ENCODE peak calls at places on chromosomes 11 and 22, in nine cellular contexts. N is astrocyte of the spinal cord, K is WERI-Rb-1, W is RWPE1, G is sigmoid colon, T is kidney, B is transverse colon, V is endothelial cell, C is cardiac fibroblast. F is an unnamed sample.

GRCh38 chr11:33461726-33462125 is 204.5 kb downstream of the HIPK3 start:
- DNase-seq in G (no peak), C (no peak), K (no peak), W (no peak), V (no peak), T (no peak), N (no peak), B (no peak), F (no peak)

GRCh38 chr11:67119577-67120391 is 721 bp downstream of the KDM2A start:
- DNase-seq in B (peak), T (peak), W (peak), C (peak), N (no peak), G (peak), V (peak), K (no peak), F (no peak)

GRCh38 chr11:102600666-102601065 is 24.5 kb downstream of the MMP20 start:
- DNase-seq in C (no peak), G (no peak), W (no peak), V (no peak), K (no peak), T (no peak), B (no peak), N (no peak), F (no peak)

GRCh38 chr11:26953770-26954392 is 40.0 kb upstream of the FIBIN start:
- DNase-seq in T (no peak), B (no peak), C (peak), N (peak), V (no peak), G (no peak), W (no peak), K (no peak), F (no peak)

GRCh38 chr11:12803086-12803826 is 129.0 kb downstream of the TEAD1 start:
- DNase-seq in T (no peak), C (peak), W (no peak), K (no peak), G (no peak), V (no peak), N (peak), B (no peak), F (no peak)

GRCh38 chr11:75510626-75511025 is 15.1 kb downstream of the GDPD5 start:
- DNase-seq in G (no peak), N (no peak), W (no peak), K (no peak), V (no peak), C (no peak), B (no peak), T (no peak), F (no peak)

GRCh38 chr11:3995949-3996554 is 98.5 kb upstream of the RRM1 start:
- DNase-seq in C (peak), N (peak), B (no peak), T (no peak), V (no peak), K (no peak), W (no peak), G (no peak), F (peak)

GRCh38 chr11:123561046-123561781 is 93.2 kb downstream of the SCN3B start:
- DNase-seq in W (no peak), K (peak), V (peak), N (peak), B (no peak), G (no peak), C (peak), T (no peak), F (no peak)

GRCh38 chr22:31046591-31047226 is 34.4 kb upstream of the SMTN start:
- DNase-seq in B (peak), V (peak), G (peak), N (peak), W (no peak), K (no peak), T (peak), C (peak), F (no peak)

GRCh38 chr22:30626413-30626812 is 9.2 kb upstream of the SLC35E4 start:
- DNase-seq in K (peak), C (no peak), B (no peak), V (no peak), G (no peak), N (no peak), W (no peak), T (no peak), F (no peak)

GRCh38 chr22:41308544-41308947 is 7.2 kb downstream of the ZC3H7B start:
- DNase-seq in T (no peak), K (no peak), N (no peak), G (no peak), W (no peak), B (peak), V (no peak), C (peak), F (no peak)

GRCh38 chr11:64120951-64121569 is 44.9 kb downstream of the MACROD1 start:
- DNase-seq in W (peak), G (peak), T (no peak), V (no peak), C (peak), N (peak), K (peak), B (no peak), F (no peak)

GRCh38 chr11:124748481-124749338 is 3.3 kb downstream of the VSIG2 start:
- DNase-seq in B (no peak), V (no peak), N (peak), K (no peak), G (no peak), C (no peak), T (peak), W (no peak), F (no peak)

GRCh38 chr11:82902086-82902485 is 550 bp downstream of the DDIAS start:
- DNase-seq in B (no peak), N (no peak), G (no peak), W (peak), T (no peak), V (no peak), K (no peak), C (no peak), F (no peak)

GRCh38 chr11:28833169-28833568 is 725.0 kb downstream of the METTL15 start:
- DNase-seq in G (no peak), V (no peak), K (no peak), T (no peak), B (no peak), C (no peak), N (no peak), W (no peak), F (no peak)

GRCh38 chr22:17222503-17222902 is 3.3 kb upstream of the ADA2 start:
- DNase-seq in T (peak), V (no peak), K (no peak), W (no peak), B (no peak), G (no peak), N (no peak), C (no peak), F (no peak)

GRCh38 chr11:96322775-96323642 is 20.0 kb downstream of the MAML2 start:
- DNase-seq in C (no peak), K (no peak), W (no peak), V (no peak), G (no peak), T (no peak), N (no peak), B (no peak), F (no peak)

GRCh38 chr11:128279861-128280260 is 307.5 kb downstream of the ETS1 start:
- DNase-seq in V (no peak), K (no peak), W (peak), G (no peak), C (no peak), N (no peak), B (no peak), T (no peak), F (peak)

GRCh38 chr11:76763573-76764348 is 19.4 kb upstream of the TSKU start:
- DNase-seq in N (peak), V (no peak), T (no peak), B (no peak), K (no peak), C (peak), G (no peak), W (peak), F (peak)

GRCh38 chr11:75383246-75383645 is 16.1 kb upstream of the RPS3 start:
- DNase-seq in N (no peak), K (peak), W (no peak), V (peak), B (no peak), C (no peak), G (no peak), T (no peak), F (no peak)

GRCh38 chr11:77882396-77882795 is 61.5 kb downstream of the AAMDC start:
- DNase-seq in W (no peak), T (no peak), C (peak), N (peak), B (no peak), V (no peak), K (no peak), G (no peak), F (no peak)

GRCh38 chr11:1479678-1480118 is 6.9 kb downstream of the MOB2 start:
- DNase-seq in B (no peak), N (no peak), W (no peak), V (no peak), T (no peak), G (peak), K (no peak), C (no peak), F (no peak)

GRCh38 chr11:5690216-5690615 is 626 bp downstream of the TRIM22 start:
- DNase-seq in W (no peak), B (no peak), N (peak), G (no peak), C (peak), V (no peak), T (no peak), K (no peak), F (no peak)

GRCh38 chr22:36858156-36858555 is 2.6 kb upstream of the NCF4 start:
- DNase-seq in C (no peak), W (no peak), T (no peak), K (no peak), B (no peak), N (no peak), G (peak), V (no peak), F (no peak)

GRCh38 chr11:118996926-118997626 is 862 bp upstream of the CENATAC start:
- DNase-seq in B (no peak), C (no peak), G (no peak), V (peak), W (no peak), N (peak), T (no peak), K (no peak), F (no peak)

GRCh38 chr22:25386538-25386884 is 167.1 kb downstream of the CRYBB2 start:
- DNase-seq in C (no peak), V (no peak), N (no peak), B (no peak), K (no peak), W (no peak), T (no peak), G (no peak), F (no peak)

GRCh38 chr22:25383892-25384291 is 164.5 kb downstream of the CRYBB2 start:
- DNase-seq in C (no peak), W (no peak), G (no peak), N (no peak), V (no peak), B (no peak), K (no peak), T (no peak), F (no peak)

GRCh38 chr22:25383278-25383820 is 163.9 kb downstream of the CRYBB2 start:
- DNase-seq in V (no peak), K (no peak), W (no peak), T (no peak), N (no peak), G (no peak), C (no peak), B (no peak), F (no peak)

GRCh38 chr22:25380141-25380747 is 160.8 kb downstream of the CRYBB2 start:
- DNase-seq in G (no peak), V (no peak), K (no peak), B (peak), C (no peak), W (no peak), N (no peak), T (no peak), F (no peak)

DNA sequence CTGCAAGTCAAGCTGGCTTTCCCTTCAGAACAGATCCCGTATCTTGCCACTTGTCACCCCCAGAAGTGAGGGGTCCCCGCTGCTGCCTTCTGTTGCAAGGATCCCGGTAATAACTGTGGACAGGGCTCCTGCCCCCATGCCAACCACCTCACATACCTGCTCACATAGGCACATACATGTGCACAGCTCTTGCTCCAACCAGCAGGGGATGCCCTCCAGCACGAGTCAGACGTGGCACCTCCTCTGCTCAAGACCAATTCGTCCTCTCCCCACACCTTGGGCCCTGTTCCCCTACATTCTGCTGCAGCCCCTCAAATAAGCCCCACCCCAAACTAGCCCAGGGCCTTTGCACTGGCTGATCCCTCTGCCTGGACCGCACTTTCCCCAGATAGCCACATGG is 163.3 kb downstream of the CRYBB2 start:
- DNase-seq in N (no peak), G (no peak), K (no peak), B (no peak), W (no peak), C (no peak), T (no peak), V (no peak), F (no peak)
- TF ChIP-seq CTCF in N (peak), G (no peak), K (peak), B (no peak), W (no peak), C (peak), T (no peak), V (no peak), F (peak)

DNA sequence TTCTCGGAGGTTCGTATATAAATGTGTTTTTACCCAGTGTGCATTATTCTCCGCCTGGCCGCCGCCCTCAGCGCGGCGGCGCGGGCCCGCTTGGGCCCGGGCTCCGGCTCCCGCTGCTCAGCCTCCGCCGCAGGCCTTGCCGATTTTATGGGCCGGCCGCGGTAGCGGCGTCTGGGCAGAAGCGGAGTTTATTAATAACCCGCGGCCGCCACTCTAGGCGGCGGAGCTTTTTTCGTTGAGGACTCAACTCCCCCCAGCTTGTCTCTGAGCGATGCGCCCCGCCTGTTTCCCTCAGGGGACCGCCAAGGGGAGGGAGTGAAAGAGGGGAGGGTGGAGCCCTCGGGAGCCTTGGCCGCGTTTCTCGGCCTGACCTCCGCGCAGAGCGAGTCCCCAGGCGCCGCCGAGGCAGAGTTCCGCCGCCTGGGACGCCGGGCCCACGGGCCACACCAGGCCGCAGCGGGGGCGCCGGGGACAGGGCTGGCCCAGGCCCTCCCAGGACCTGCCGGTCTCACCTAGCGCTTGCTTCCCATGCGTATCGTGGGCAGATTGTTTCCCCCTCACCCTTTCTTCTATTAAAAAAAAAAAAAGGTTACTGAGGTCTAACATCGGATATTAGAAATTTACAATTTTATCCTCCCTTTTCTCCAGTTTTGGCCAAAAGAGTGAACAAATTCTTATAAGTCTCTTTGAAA is 402 bp downstream of the ZNF143 start:
- DNase-seq in N (peak), B (peak), W (peak), K (peak), V (peak), T (peak), G (peak), C (peak), F (peak)
- TF ChIP-seq CTCF in N (no peak), B (peak), W (no peak), K (no peak), V (no peak), T (no peak), G (no peak), C (no peak), F (no peak)

DNA sequence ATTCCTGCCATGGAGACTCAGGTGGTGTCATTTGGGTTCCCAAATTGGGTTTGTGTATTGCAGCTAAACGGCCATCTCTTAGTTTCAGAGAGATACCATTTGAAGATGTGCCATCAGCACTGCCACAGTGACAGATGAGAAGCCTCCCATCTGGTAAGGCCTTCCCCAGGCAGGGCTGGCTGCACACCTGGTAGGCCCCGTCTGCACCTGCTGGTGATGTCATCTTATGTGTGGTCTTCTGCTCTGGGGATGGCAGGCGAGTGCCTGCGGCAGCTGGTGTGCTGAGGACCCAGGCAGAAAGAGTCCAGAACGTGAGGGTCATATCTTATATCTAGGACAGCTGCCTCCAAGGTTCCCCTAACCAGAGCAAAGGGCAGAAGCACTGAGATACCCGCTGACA is 100.6 kb downstream of the CSNK2A3 start:
- DNase-seq in N (no peak), T (no peak), W (no peak), G (no peak), B (no peak), C (no peak), V (no peak), K (no peak), F (no peak)
- TF ChIP-seq CTCF in N (no peak), T (no peak), W (no peak), G (no peak), B (no peak), C (no peak), V (no peak), K (no peak), F (no peak)

GRCh38 chr11:100594320-100594719 is 92.8 kb upstream of the ARHGAP42 start:
- DNase-seq in C (no peak), V (peak), K (no peak), B (no peak), T (no peak), N (no peak), W (no peak), G (no peak), F (no peak)

GRCh38 chr11:100593321-100593720 is 93.8 kb upstream of the ARHGAP42 start:
- DNase-seq in N (no peak), C (no peak), W (no peak), V (no peak), T (no peak), K (peak), G (no peak), B (no peak), F (no peak)

DNA sequence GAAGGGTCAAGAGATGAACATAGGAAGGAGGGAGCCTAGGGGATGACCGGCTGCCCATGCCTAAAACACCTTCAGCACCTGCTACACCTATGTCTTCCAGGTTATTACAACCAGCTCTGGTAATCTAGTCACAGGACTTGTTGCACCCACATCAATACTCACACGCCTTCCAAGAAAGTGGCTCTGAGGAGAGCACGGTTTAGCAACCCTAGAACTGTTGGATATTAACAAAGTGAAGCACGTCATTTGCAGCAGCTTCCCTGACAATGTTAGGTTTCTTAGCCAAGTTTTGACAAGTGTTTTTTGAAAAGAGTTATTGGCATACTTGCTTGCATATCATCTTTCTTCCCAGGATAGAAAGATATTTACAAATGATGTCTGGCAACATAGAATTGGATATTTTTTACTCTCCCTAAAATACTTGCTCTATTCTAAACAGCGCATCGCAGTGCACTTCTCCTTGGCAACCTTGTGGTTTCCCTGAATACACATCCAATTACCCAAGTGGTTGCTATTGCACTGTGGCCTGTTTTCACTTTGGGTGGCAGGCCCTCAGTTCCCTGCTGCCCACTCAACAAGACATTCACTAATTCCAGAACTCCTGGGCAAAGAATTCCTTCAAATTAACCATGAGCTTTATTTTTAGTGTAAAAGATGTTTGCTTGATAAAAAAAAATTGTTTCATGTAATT is 94.3 kb upstream of the ARHGAP42 start:
- DNase-seq in W (no peak), V (no peak), G (no peak), C (no peak), N (no peak), B (no peak), T (no peak), K (peak), F (no peak)
- TF ChIP-seq CTCF in W (no peak), V (no peak), G (no peak), C (no peak), N (no peak), B (no peak), T (no peak), K (no peak), F (no peak)

GRCh38 chr11:18522388-18522787 is 4.4 kb downstream of the TSG101 start:
- DNase-seq in B (no peak), T (no peak), G (no peak), K (no peak), C (peak), V (no peak), W (no peak), N (no peak), F (no peak)
- TF ChIP-seq CTCF in B (no peak), T (no peak), G (no peak), K (no peak), C (peak), V (no peak), W (no peak), N (peak), F (no peak)

GRCh38 chr11:65131417-65131776 is 2.9 kb downstream of the SYVN1 start:
- DNase-seq in W (no peak), G (no peak), N (no peak), T (no peak), K (no peak), C (no peak), V (no peak), B (no peak), F (no peak)

GRCh38 chr11:65130631-65131416 is 3.5 kb downstream of the SYVN1 start:
- DNase-seq in B (no peak), C (no peak), W (no peak), V (no peak), N (no peak), G (no peak), T (no peak), K (no peak), F (no peak)

GRCh38 chr11:65131895-65132237 is 2.5 kb downstream of the SYVN1 start:
- DNase-seq in V (no peak), C (no peak), W (no peak), B (no peak), N (no peak), K (no peak), G (no peak), T (no peak), F (no peak)

GRCh38 chr11:65128182-65129145 is 5.9 kb downstream of the SYVN1 start:
- DNase-seq in N (no peak), C (no peak), G (peak), W (no peak), T (no peak), K (no peak), B (no peak), V (no peak), F (no peak)

GRCh38 chr11:65129649-65130441 is 4.5 kb downstream of the SYVN1 start:
- DNase-seq in V (no peak), G (peak), N (no peak), C (no peak), T (no peak), K (no peak), W (no peak), B (no peak), F (no peak)
- TF ChIP-seq CTCF in V (no peak), G (no peak), N (no peak), C (no peak), T (no peak), K (no peak), W (no peak), B (no peak), F (no peak)